ENCODE peak calls at places on chromosomes 11 and 22, in eight cellular contexts. L is omental fat pad; Y is stimulated activated CD8-positive, alpha-beta memory T cell treated with anti-CD3 and anti-CD28 coated beads, Interleukin-4, amount 100 ng/mL, for 48 hours; Z is mucosa of gallbladder; O is natural killer cell; R is breast epithelium; E is activated CD8-positive, alpha-beta memory T cell treated with anti-CD3 and anti-CD28 coated beads for 1 hour; U is thoracic aorta. G is an unnamed sample.

GRCh38 chr11:77191823-77192495 is 63.9 kb downstream of the MYO7A start:
- DNase-seq in L (no peak), Y (peak; percentile 77), Z (peak; percentile 77), O (no peak), R (peak; percentile 81), E (peak; percentile 5), U (no peak), G (peak; percentile 74)

GRCh38 chr22:48495751-48496080 is 1332.0 kb downstream of the BRD1 start:
- DNase-seq in L (no peak), Y (no peak), Z (no peak), O (no peak), R (no peak), E (no peak), U (no peak), G (no peak)

GRCh38 chr11:44980533-44981427 is 30.1 kb upstream of the TP53I11 start:
- DNase-seq in L (no peak), Y (no peak), Z (no peak), O (no peak), R (no peak), E (no peak), U (no peak), G (no peak)

GRCh38 chr11:48006301-48006992 is 26.1 kb downstream of the PTPRJ start:
- DNase-seq in L (no peak), Y (peak; percentile 70), Z (no peak), O (no peak), R (no peak), E (no peak), U (no peak), G (peak; percentile 80)

GRCh38 chr22:23742505-23743264 is 8.2 kb downstream of the ZNF70 start:
- DNase-seq in L (no peak), Y (no peak), Z (no peak), O (no peak), R (no peak), E (no peak), U (no peak), G (no peak)

GRCh38 chr11:118957968-118958367 is 1.9 kb downstream of the UPK2 start:
- DNase-seq in L (no peak), Y (no peak), Z (no peak), O (no peak), R (no peak), E (no peak), U (no peak), G (no peak)

GRCh38 chr11:77244277-77245014 is 57.0 kb downstream of the GDPD4 start:
- DNase-seq in L (no peak), Y (no peak), Z (no peak), O (no peak), R (no peak), E (no peak), U (no peak), G (no peak)

GRCh38 chr11:3050386-3051325 is 6.6 kb downstream of the CARS1 start:
- DNase-seq in L (no peak), Y (no peak), Z (no peak), O (no peak), R (no peak), E (no peak), U (no peak), G (no peak)

GRCh38 chr22:24146791-24147353 is 34.4 kb upstream of the SUSD2 start:
- DNase-seq in L (no peak), Y (no peak), Z (no peak), O (no peak), R (no peak), E (no peak), U (no peak), G (no peak)

GRCh38 chr22:44464000-44464399 is 34.0 kb downstream of the RTL6 start:
- DNase-seq in L (no peak), Y (no peak), Z (no peak), O (no peak), R (no peak), E (no peak), U (no peak), G (no peak)

GRCh38 chr11:102546427-102546826 is 15.9 kb upstream of the MMP7 start:
- DNase-seq in L (no peak), Y (no peak), Z (no peak), O (no peak), R (no peak), E (no peak), U (no peak), G (no peak)

GRCh38 chr11:68651208-68651984 is 32.9 kb upstream of the GAL start:
- DNase-seq in L (no peak), Y (no peak), Z (no peak), O (no peak), R (peak; percentile 83), E (no peak), U (no peak), G (peak; percentile 50)

GRCh38 chr22:39223091-39223710 is 21.6 kb downstream of the PDGFB start:
- DNase-seq in L (no peak), Y (no peak), Z (no peak), O (no peak), R (peak; percentile 66), E (no peak), U (no peak), G (no peak)

GRCh38 chr11:58958500-58958899 is 19.2 kb downstream of the GLYATL1 start:
- DNase-seq in L (no peak), Y (peak; percentile 72), Z (peak; percentile 34), O (no peak), R (no peak), E (no peak), U (no peak), G (peak; percentile 70)

GRCh38 chr11:1227551-1228182 is 4.8 kb downstream of the MUC5B start:
- DNase-seq in L (no peak), Y (no peak), Z (no peak), O (no peak), R (no peak), E (no peak), U (no peak), G (peak; percentile 44)

GRCh38 chr11:17968206-17968605 is 44.6 kb downstream of the SERGEF start:
- DNase-seq in L (no peak), Y (no peak), Z (no peak), O (no peak), R (no peak), E (no peak), U (no peak), G (no peak)